ENCODE peak calls at places on chromosomes 4 and X, in seven cellular contexts. I, E, V, J, D, Y and G are unnamed samples. For H3K4me1, the result is how much of the 10 kb centered on the place peaks cover.

GRCh38 chr4:160353548-160353947 is 1250.7 kb downstream of the RAPGEF2 start:
- DNase-seq in I (no peak), E (no peak), V (no peak), J (no peak), D (no peak), Y (no peak), G (no peak)

GRCh38 chr4:16031554-16032381 is 52.1 kb downstream of the PROM1 start:
- DNase-seq in I (no peak), E (no peak), V (no peak), J (no peak), D (no peak), Y (no peak), G (no peak)

GRCh38 chr4:170386974-170387373 is 297.2 kb upstream of the AADAT start:
- DNase-seq in I (no peak), E (no peak), V (no peak), J (no peak), D (no peak), Y (no peak), G (no peak)

GRCh38 chr4:60619531-60620305 is 580.4 kb upstream of the ADGRL3 start:
- DNase-seq in I (no peak), E (no peak), V (no peak), J (no peak), D (no peak), Y (no peak), G (no peak)

GRCh38 chr4:2286904-2287593 is 25.1 kb upstream of the MXD4 start:
- DNase-seq in I (peak), E (peak), V (no peak), J (no peak), D (peak), Y (peak), G (no peak)

GRCh38 chrX:10296581-10296980 is 139.8 kb downstream of the CLCN4 start:
- DNase-seq in I (peak), E (no peak), V (no peak), J (no peak), D (no peak), Y (no peak), G (no peak)

GRCh38 chr4:40316782-40317635 is 18.1 kb upstream of the CHRNA9 start:
- DNase-seq in I (peak), E (no peak), V (peak), J (no peak), D (no peak), Y (no peak), G (peak)

GRCh38 chrX:129123795-129124194 is 399.5 kb downstream of the SMARCA1 start:
- DNase-seq in I (no peak), E (no peak), V (no peak), J (no peak), D (no peak), Y (no peak), G (no peak)

GRCh38 chr4:167964766-167965373 is 127.5 kb upstream of the ANXA10 start:
- DNase-seq in I (no peak), E (no peak), V (no peak), J (no peak), D (no peak), Y (no peak), G (no peak)

GRCh38 chr4:187606581-187606980 is 389.0 kb upstream of the ZFP42 start:
- DNase-seq in I (peak), E (no peak), V (no peak), J (peak), D (no peak), Y (no peak), G (no peak)

GRCh38 chrX:12975670-12975965 is 708 bp downstream of the TMSB4X start:
- DNase-seq in I (no peak), E (no peak), V (no peak), J (no peak), D (peak), Y (no peak), G (peak)

GRCh38 chr4:148515248-148515647 is 73.0 kb upstream of the NR3C2 start:
- DNase-seq in I (peak), E (no peak), V (no peak), J (no peak), D (no peak), Y (no peak), G (no peak)

GRCh38 chr4:104451573-104451972 is 43.1 kb downstream of the CXXC4 start:
- DNase-seq in I (peak), E (no peak), V (no peak), J (no peak), D (no peak), Y (no peak), G (no peak)

GRCh38 chr4:176271749-176272148 is 2.7 kb upstream of the ASB5 start:
- DNase-seq in I (no peak), E (no peak), V (no peak), J (no peak), D (no peak), Y (no peak), G (no peak)

GRCh38 chr4:88758264-88758663 is 60.6 kb upstream of the NAP1L5 start:
- DNase-seq in I (no peak), E (no peak), V (no peak), J (no peak), D (no peak), Y (no peak), G (no peak)

GRCh38 chr4:38319456-38320348 is 344.3 kb upstream of the KLF3 start:
- DNase-seq in I (peak), E (peak), V (peak), J (peak), D (peak), Y (peak), G (peak)

GRCh38 chrX:142819461-142819860 is 206.3 kb upstream of the SPANXN4 start:
- DNase-seq in I (no peak), E (no peak), V (no peak), J (no peak), D (no peak), Y (no peak), G (no peak)

GRCh38 chr4:73869130-73870055 is at the start of gene CXCL1:
- DNase-seq in I (peak), E (peak), V (peak), J (peak), D (peak), Y (peak), G (no peak)

GRCh38 chr4:94207469-94208224 is at the start of gene SMARCAD1:
- DNase-seq in I (peak), E (peak), V (peak), J (peak), D (peak), Y (peak), G (peak)

GRCh38 chr4:20126906-20127305 is 124.8 kb upstream of the SLIT2 start:
- DNase-seq in I (no peak), E (no peak), V (no peak), J (no peak), D (no peak), Y (no peak), G (no peak)

GRCh38 chr4:18033111-18034085 is 11.8 kb upstream of the LCORL start:
- DNase-seq in I (peak), E (no peak), V (no peak), J (no peak), D (no peak), Y (no peak), G (no peak)

GRCh38 chr4:128286474-128287158 is 997 bp downstream of the PGRMC2 start:
- DNase-seq in I (peak), E (no peak), V (peak), J (peak), D (no peak), Y (no peak), G (peak)

GRCh38 chrX:130287071-130287770 is 18.5 kb upstream of the ZNF280C start:
- DNase-seq in I (no peak), E (no peak), V (no peak), J (no peak), D (no peak), Y (no peak), G (no peak)

GRCh38 chr4:16582036-16582435 is 316.4 kb downstream of the LDB2 start:
- DNase-seq in I (no peak), E (no peak), V (no peak), J (no peak), D (no peak), Y (no peak), G (no peak)

GRCh38 chr4:88522702-88523324 is 763 bp downstream of the PYURF start:
- DNase-seq in I (peak), E (no peak), V (peak), J (peak), D (peak), Y (peak), G (peak)

GRCh38 chr4:140326395-140326993 is 47.0 kb upstream of the SCOC start:
- DNase-seq in I (peak), E (no peak), V (peak), J (peak), D (no peak), Y (no peak), G (no peak)

GRCh38 chrX:150146271-150146888 is 208.1 kb upstream of the EOLA2 start:
- DNase-seq in I (no peak), E (no peak), V (no peak), J (no peak), D (no peak), Y (no peak), G (no peak)

GRCh38 chr4:48831532-48832015 is 686 bp downstream of the OCIAD1 start:
- DNase-seq in I (no peak), E (no peak), V (no peak), J (no peak), D (no peak), Y (no peak), G (no peak)

GRCh38 chr4:101952985-101953384 is 162.5 kb downstream of the BANK1 start:
- DNase-seq in I (no peak), E (no peak), V (no peak), J (no peak), D (no peak), Y (no peak), G (no peak)

GRCh38 chrX:49838374-49838773 is 9.3 kb downstream of the PAGE4 start:
- DNase-seq in I (peak), E (no peak), V (no peak), J (peak), D (no peak), Y (no peak), G (no peak)

GRCh38 chr4:818106-818921 is 7.6 kb downstream of the CPLX1 start:
- DNase-seq in I (no peak), E (no peak), V (no peak), J (no peak), D (peak), Y (peak), G (no peak)

GRCh38 chr4:100511906-100512305 is 5.9 kb downstream of the EMCN start:
- DNase-seq in I (no peak), E (no peak), V (no peak), J (no peak), D (no peak), Y (no peak), G (no peak)

GRCh38 chr4:100516225-100516624 is 1.6 kb downstream of the EMCN start:
- DNase-seq in I (no peak), E (no peak), V (no peak), J (no peak), D (no peak), Y (no peak), G (no peak)

GRCh38 chr4:100508691-100509090 is 9.1 kb downstream of the EMCN start:
- DNase-seq in I (no peak), E (no peak), V (no peak), J (no peak), D (no peak), Y (no peak), G (no peak)

GRCh38 chr4:100509386-100509785 is 8.4 kb downstream of the EMCN start:
- DNase-seq in I (no peak), E (no peak), V (no peak), J (no peak), D (no peak), Y (no peak), G (no peak)

DNA sequence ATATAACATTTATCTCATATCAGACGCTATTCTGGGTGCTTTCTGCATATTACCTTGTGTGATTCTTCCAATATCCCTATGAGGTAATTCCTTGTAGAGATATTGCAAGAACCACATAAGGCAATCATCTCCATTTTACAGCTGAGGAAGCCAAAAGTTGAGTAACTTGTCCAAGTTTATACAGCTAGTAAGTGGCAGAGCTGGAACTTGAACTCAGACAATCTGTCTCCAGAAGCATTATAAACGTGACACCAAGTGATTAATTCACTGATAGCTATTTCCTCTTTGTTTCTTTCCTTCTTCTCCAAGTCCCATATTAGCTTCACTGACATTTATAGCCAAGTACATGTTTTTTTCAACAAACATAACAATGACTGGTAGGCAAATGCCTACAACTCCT is 7.3 kb downstream of the EMCN start:
- DNase-seq in I (peak), E (no peak), V (no peak), J (no peak), D (no peak), Y (no peak), G (no peak)
- H3K4me1 ChIP-seq in I (under half), E (under half), V (under half), J (under half), D (under half), Y (under half), G (under half)

GRCh38 chr4:7396186-7396585 is 38.5 kb downstream of the PSAPL1 start:
- DNase-seq in I (no peak), E (no peak), V (no peak), J (no peak), D (no peak), Y (no peak), G (no peak)
- H3K27ac ChIP-seq in I (no peak), E (no peak), V (no peak), J (no peak), D (no peak), Y (no peak), G (no peak)

GRCh38 chr4:8120518-8120917 is 38.1 kb downstream of the ABLIM2 start:
- DNase-seq in I (no peak), E (no peak), V (no peak), J (no peak), D (no peak), Y (no peak), G (no peak)

GRCh38 chr4:8123865-8124264 is 34.7 kb downstream of the ABLIM2 start:
- DNase-seq in I (no peak), E (no peak), V (no peak), J (no peak), D (no peak), Y (no peak), G (no peak)

GRCh38 chr4:8121236-8122015 is 37.2 kb downstream of the ABLIM2 start:
- DNase-seq in I (no peak), E (no peak), V (no peak), J (no peak), D (no peak), Y (no peak), G (no peak)

GRCh38 chr4:8123389-8123788 is 35.2 kb downstream of the ABLIM2 start:
- DNase-seq in I (peak), E (no peak), V (no peak), J (no peak), D (no peak), Y (no peak), G (no peak)

DNA sequence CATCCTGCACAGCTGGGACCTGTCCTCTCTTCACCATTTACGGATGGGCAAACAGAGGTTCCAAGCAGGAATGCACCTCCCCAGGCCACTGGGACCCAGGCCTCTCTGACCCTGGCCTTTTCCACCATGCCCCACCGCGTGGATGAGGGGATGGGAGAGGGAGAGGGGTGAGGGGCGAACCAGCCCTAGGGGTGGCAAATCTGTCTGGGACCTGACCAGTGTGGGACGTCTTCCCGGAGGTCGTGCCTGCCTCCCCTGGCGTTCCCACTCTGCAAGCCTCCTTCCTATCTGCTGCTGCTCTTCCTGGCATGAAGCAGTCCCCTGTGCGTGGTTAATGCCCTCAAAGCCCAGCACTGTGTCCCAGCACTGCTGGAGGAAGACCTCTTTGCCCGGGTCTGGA is 35.9 kb downstream of the ABLIM2 start:
- DNase-seq in I (no peak), E (no peak), V (no peak), J (no peak), D (no peak), Y (no peak), G (no peak)
- H3K4me1 ChIP-seq in I (under half), E (under half), V (under half), J (under half), D (under half), Y (under half), G (under half)

GRCh38 chrX:65707153-65707552 is 39.7 kb downstream of the MSN start:
- DNase-seq in I (no peak), E (no peak), V (no peak), J (no peak), D (no peak), Y (no peak), G (no peak)
- H3K27ac ChIP-seq in I (no peak), E (peak), V (peak), J (peak), D (peak), Y (no peak), G (peak)

DNA sequence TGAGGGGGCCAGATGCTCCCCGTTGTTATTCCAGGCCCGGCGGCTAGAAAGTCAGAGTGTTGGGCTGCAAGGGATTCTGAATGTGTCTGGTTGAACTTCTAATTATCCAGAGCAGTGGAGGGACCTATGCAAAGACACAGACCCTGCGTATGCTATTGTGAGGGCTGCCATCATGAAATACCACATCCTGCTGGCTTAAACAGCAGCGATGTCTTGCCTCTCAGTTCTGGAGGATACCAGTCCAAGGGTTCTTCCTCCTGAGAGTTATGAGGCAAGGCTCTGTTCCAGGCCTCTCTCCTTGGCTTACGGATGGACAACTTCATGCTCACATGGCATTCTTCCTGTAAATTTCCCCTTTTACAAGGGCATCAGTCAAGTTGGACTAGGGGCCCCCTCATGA is 123.1 kb upstream of the TRIM2 start:
- DNase-seq in I (no peak), E (no peak), V (peak), J (no peak), D (no peak), Y (no peak), G (no peak)
- H3K4me1 ChIP-seq in I (under half), E (under half), V (under half), J (under half), D (under half), Y (under half), G (under half)

GRCh38 chrX:68833855-68834331 is 5.1 kb downstream of the EFNB1 start:
- DNase-seq in I (no peak), E (no peak), V (no peak), J (no peak), D (no peak), Y (no peak), G (no peak)
- H3K27ac ChIP-seq in I (no peak), E (no peak), V (no peak), J (no peak), D (no peak), Y (no peak), G (no peak)

DNA sequence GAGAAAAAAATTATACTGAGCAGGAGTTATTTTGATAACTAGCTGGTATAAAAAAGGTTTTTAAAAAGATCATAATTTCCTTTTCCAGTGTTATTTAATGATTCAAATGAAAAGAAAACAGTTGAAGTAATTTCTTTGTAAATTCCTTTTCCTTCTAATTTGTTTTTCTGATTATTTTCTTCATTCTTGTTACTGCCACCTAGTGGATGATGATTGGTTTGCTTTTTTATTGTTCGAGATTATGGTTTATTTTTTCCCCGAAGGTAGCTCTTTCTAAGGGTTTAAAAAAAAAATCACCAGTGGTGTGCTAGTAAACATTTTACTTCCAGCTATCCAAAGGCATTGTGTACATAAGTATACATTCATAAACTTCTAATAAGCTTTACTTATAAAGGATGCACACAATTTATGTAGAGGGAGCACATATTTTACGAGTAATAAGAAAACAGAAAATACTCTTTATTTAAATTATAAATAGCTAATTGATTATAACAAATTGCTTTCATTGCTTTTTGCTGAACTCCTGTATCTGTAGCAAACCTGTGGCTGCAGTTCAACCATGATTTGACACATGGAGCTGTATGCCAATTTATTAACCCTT is 98.0 kb upstream of the ANK2 start:
- DNase-seq in I (peak), E (no peak), V (no peak), J (no peak), D (no peak), Y (no peak), G (no peak)
- H3K4me1 ChIP-seq in I (under half), E (under half), V (under half), J (under half), D (under half), Y (under half), G (under half)